ENCODE peak calls at places on chromosomes 3 and 15, in nine cellular contexts. H is A549; J is lower lobe of right lung; N is pancreas; L is CD8-positive, alpha-beta T cell; U is right cardiac atrium; I is mucosa of descending colon; D is foreskin keratinocyte; V is aorta. O is an unnamed sample.

GRCh38 chr15:53837263-53837662 is 77.8 kb upstream of the WDR72 start:
- ATAC-seq in L (no peak), H (no peak), N (peak; percentile 64), J (peak; percentile 95), V (no peak), I (peak; percentile 91), D (peak; percentile 56), U (no peak), O (no peak)

GRCh38 chr3:25472153-25472552 is 44.1 kb downstream of the RARB start:
- ATAC-seq in V (no peak), U (no peak), I (no peak), J (no peak), N (no peak), H (no peak), L (no peak), D (no peak), O (no peak)

GRCh38 chr3:186938716-186939115 is 8.4 kb downstream of the ST6GAL1 start:
- ATAC-seq in H (no peak), L (no peak), I (no peak), U (peak; percentile 72), N (no peak), D (no peak), V (peak; percentile 61), J (no peak), O (no peak)

GRCh38 chr15:40412095-40412759 is 6.6 kb downstream of the IVD start:
- ATAC-seq in J (no peak), V (no peak), L (no peak), H (no peak), U (no peak), D (no peak), I (peak; percentile 96), N (peak; percentile 94), O (no peak)

GRCh38 chr15:73935547-73935946 is 9.3 kb downstream of the LOXL1 start:
- ATAC-seq in L (no peak), V (no peak), I (no peak), H (no peak), N (no peak), J (no peak), U (no peak), D (peak; percentile 20), O (no peak)

GRCh38 chr15:89117790-89118189 is 29.5 kb downstream of the ABHD2 start:
- ATAC-seq in H (no peak), N (no peak), I (no peak), J (no peak), V (no peak), U (peak; percentile 3), D (no peak), L (no peak), O (no peak)

GRCh38 chr3:176814252-176814651 is 383.0 kb downstream of the TBL1XR1 start:
- ATAC-seq in I (peak; percentile 81), J (peak; percentile 77), U (peak; percentile 83), N (peak; percentile 83), V (peak; percentile 65), H (peak; percentile 71), D (peak; percentile 54), L (no peak), O (no peak)

GRCh38 chr3:170372190-170372879 is 14.8 kb downstream of the SKIL start:
- ATAC-seq in N (no peak), V (no peak), D (no peak), L (no peak), I (no peak), J (no peak), U (no peak), H (no peak), O (no peak)

GRCh38 chr15:63134245-63134644 is 12.6 kb downstream of the LACTB start:
- ATAC-seq in D (no peak), N (no peak), U (no peak), L (no peak), J (no peak), I (no peak), V (no peak), H (peak; percentile 57), O (no peak)

DNA sequence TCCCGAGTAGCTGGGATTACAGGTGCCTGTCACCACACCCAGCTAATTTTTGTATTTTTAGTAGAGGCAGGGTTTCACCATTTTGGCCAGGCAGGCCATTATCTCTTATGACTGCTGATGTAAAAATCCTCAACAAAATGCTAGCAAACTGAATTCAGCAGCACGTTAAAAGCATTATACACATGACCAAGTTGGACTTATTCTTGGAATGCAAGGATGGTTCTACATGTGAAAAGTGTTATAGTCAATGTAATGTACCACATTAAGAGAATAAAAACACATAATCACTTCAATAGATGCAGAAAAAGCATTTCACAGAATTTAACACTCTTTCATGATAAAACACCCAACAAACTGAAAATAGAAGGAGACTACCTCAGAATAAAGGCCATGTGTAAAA is 20.2 kb downstream of the RNF13 start:
- ATAC-seq in L (no peak), I (no peak), U (no peak), H (no peak), N (no peak), J (no peak), D (no peak), V (no peak), O (no peak)
- H3K4me1 ChIP-seq in L (no peaks in the 10 kb centered on the region), I (no peaks in the 10 kb centered on the region), U (no peaks in the 10 kb centered on the region), H (no peaks in the 10 kb centered on the region), N (no peaks in the 10 kb centered on the region), J (no peaks in the 10 kb centered on the region), D (no peaks in the 10 kb centered on the region), V (no peaks in the 10 kb centered on the region), O (peaks cover 9% of the 10 kb centered on the region)

GRCh38 chr3:57949344-57949743 is 58.9 kb upstream of the FLNB start:
- ATAC-seq in V (no peak), D (no peak), N (no peak), I (no peak), J (no peak), U (no peak), H (no peak), L (no peak), O (no peak)

GRCh38 chr3:57948782-57949242 is 59.4 kb upstream of the FLNB start:
- ATAC-seq in I (no peak), V (no peak), N (peak; percentile 51), L (no peak), J (no peak), U (no peak), H (no peak), D (no peak), O (no peak)

GRCh38 chr3:57949779-57950618 is 58.2 kb upstream of the FLNB start:
- ATAC-seq in D (peak; percentile 81), J (peak; percentile 67), V (no peak), H (peak; percentile 80), U (peak; percentile 12), L (no peak), I (peak; percentile 61), N (peak; percentile 74), O (peak; percentile 69)

GRCh38 chr3:57946970-57947381 is 61.2 kb upstream of the FLNB start:
- ATAC-seq in I (no peak), J (no peak), N (no peak), H (no peak), D (no peak), L (no peak), U (no peak), V (no peak), O (no peak)

GRCh38 chr3:57948080-57948671 is 60.0 kb upstream of the FLNB start:
- ATAC-seq in I (no peak), L (no peak), D (no peak), V (no peak), H (no peak), U (no peak), N (no peak), J (no peak), O (no peak)
- H3K4me1 ChIP-seq in I (peaks cover 9% of the 10 kb centered on the region), L (no peaks in the 10 kb centered on the region), D (peaks cover 11% of the 10 kb centered on the region), V (peaks cover 6% of the 10 kb centered on the region), H (peaks cover 38% of the 10 kb centered on the region), U (peaks cover 12% of the 10 kb centered on the region), N (peaks cover 14% of the 10 kb centered on the region), J (peaks cover 25% of the 10 kb centered on the region), O (peaks cover 81% of the 10 kb centered on the region)

DNA sequence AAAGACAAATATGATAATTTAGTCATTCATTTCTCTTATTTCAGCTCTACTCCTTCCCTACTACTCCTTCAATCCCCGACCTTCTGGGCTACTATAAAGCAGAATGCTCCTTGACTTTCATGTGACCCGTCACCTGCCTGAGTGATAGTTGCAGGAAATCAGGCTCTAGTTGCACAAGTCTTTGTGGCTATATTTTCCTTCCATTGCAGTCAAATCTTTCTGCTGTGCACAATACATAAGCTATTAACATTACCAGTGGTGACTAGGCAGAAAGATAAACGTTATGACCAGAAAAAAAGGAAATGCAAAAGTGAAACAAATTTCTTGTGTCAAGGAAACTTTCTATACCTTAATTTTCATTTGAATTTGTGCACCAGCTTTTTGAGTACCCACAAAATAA is 2.3 kb downstream of the SUCNR1 start:
- ATAC-seq in L (no peak), N (no peak), D (no peak), H (peak; percentile 39), I (peak; percentile 80), J (peak; percentile 39), V (no peak), U (no peak), O (no peak)
- H3K4me1 ChIP-seq in L (peaks cover 7% of the 10 kb centered on the region), N (no peaks in the 10 kb centered on the region), D (no peaks in the 10 kb centered on the region), H (peaks cover 17% of the 10 kb centered on the region), I (no peaks in the 10 kb centered on the region), J (peaks cover 9% of the 10 kb centered on the region), V (peaks cover 2% of the 10 kb centered on the region), U (no peaks in the 10 kb centered on the region), O (peaks cover 2% of the 10 kb centered on the region)

GRCh38 chr3:51676102-51676640 is 5.1 kb downstream of the TEX264 start:
- ATAC-seq in U (no peak), I (no peak), V (no peak), N (no peak), J (no peak), D (no peak), L (no peak), H (no peak), O (no peak)
- H3K4me1 ChIP-seq in U (peaks cover 9% of the 10 kb centered on the region), I (peaks cover 20% of the 10 kb centered on the region), V (no peaks in the 10 kb centered on the region), N (peaks cover 5% of the 10 kb centered on the region), J (peaks cover 39% of the 10 kb centered on the region), D (peaks cover 11% of the 10 kb centered on the region), L (peaks cover 82% of the 10 kb centered on the region), H (peaks cover 5% of the 10 kb centered on the region), O (peaks cover 27% of the 10 kb centered on the region)

GRCh38 chr3:171429635-171430034 is 30.6 kb downstream of the TNIK start:
- ATAC-seq in V (no peak), H (no peak), I (no peak), D (no peak), L (no peak), N (no peak), U (no peak), J (no peak), O (no peak)

GRCh38 chr3:171431550-171431949 is 28.7 kb downstream of the TNIK start:
- ATAC-seq in V (no peak), D (no peak), J (no peak), I (no peak), L (no peak), U (no peak), H (no peak), N (no peak), O (no peak)

GRCh38 chr3:171430530-171430929 is 29.7 kb downstream of the TNIK start:
- ATAC-seq in V (no peak), D (no peak), L (no peak), N (no peak), H (no peak), I (no peak), J (no peak), U (no peak), O (no peak)

GRCh38 chr3:171435143-171435542 is 25.1 kb downstream of the TNIK start:
- ATAC-seq in D (no peak), L (no peak), I (no peak), J (no peak), N (no peak), U (no peak), V (no peak), H (no peak), O (no peak)

DNA sequence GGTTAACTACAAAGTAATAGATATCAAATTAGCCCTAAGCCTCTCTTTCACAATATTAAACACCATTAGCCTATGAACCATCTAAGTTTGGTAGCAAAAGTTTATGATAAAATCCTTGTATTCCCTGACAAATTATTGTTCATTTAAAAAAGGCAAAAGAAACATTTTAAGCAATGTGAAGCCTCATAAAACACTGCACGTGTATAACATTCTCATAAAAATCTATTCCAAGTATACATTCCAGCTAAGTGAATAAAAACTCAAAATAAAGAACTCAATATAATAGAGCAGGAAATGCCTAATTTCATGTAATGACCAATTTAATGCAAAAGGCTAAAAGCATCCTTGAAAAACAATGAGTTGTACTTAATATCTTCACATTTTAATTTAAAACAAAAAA is 27.7 kb downstream of the TNIK start:
- ATAC-seq in U (no peak), J (no peak), D (no peak), H (no peak), N (no peak), L (no peak), V (no peak), I (no peak), O (no peak)
- H3K4me1 ChIP-seq in U (no peaks in the 10 kb centered on the region), J (no peaks in the 10 kb centered on the region), D (no peaks in the 10 kb centered on the region), H (no peaks in the 10 kb centered on the region), N (no peaks in the 10 kb centered on the region), L (peaks cover 20% of the 10 kb centered on the region), V (no peaks in the 10 kb centered on the region), I (peaks cover 5% of the 10 kb centered on the region), O (no peaks in the 10 kb centered on the region)